ENCODE peak calls at places on chromosomes 6 and 20, in five cellular contexts. Y is H54, I is prostate gland, F is IMR-90, U is body of pancreas. C is an unnamed sample.

GRCh38 chr6:129488313-129488712 is 221.7 kb downstream of the ARHGAP18 start:
- DNase-seq in Y (no peak), I (no peak), F (no peak), U (no peak), C (no peak)

GRCh38 chr6:133748628-133749027 is 140.3 kb upstream of the TCF21 start:
- DNase-seq in Y (no peak), I (no peak), F (peak; percentile 72), U (no peak), C (no peak)

GRCh38 chr6:11434565-11435326 is 102.8 kb upstream of the TMEM170B start:
- DNase-seq in Y (no peak), I (peak; percentile 64), F (peak; percentile 94), U (peak; percentile 34), C (peak; percentile 65)

GRCh38 chr6:53461041-53461656 is 83.8 kb downstream of the GCLC start:
- DNase-seq in Y (no peak), I (no peak), F (no peak), U (no peak), C (no peak)

GRCh38 chr6:34044945-34045595 is 100.8 kb downstream of the GRM4 start:
- DNase-seq in Y (no peak), I (no peak), F (no peak), U (no peak), C (no peak)

GRCh38 chr20:58965270-58966064 is 15.6 kb upstream of the NELFCD start:
- DNase-seq in Y (no peak), I (no peak), F (no peak), U (no peak), C (no peak)

GRCh38 chr6:132333639-132334516 is 67.4 kb downstream of the MOXD1 start:
- DNase-seq in Y (peak; percentile 22), I (no peak), F (peak; percentile 93), U (peak; percentile 72), C (no peak)

GRCh38 chr6:107020239-107020638 is 7.8 kb upstream of the MTRES1 start:
- DNase-seq in Y (no peak), I (no peak), F (no peak), U (peak; percentile 32), C (no peak)

GRCh38 chr6:149766156-149766768 is 16.7 kb downstream of the PCMT1 start:
- DNase-seq in Y (no peak), I (peak; percentile 22), F (peak; percentile 61), U (no peak), C (no peak)

GRCh38 chr6:10526156-10526555 is 5.0 kb downstream of the GCNT2 start:
- DNase-seq in Y (no peak), I (no peak), F (no peak), U (no peak), C (no peak)

GRCh38 chr6:14584450-14584849 is 466.9 kb downstream of the CD83 start:
- DNase-seq in Y (no peak), I (no peak), F (peak; percentile 22), U (no peak), C (no peak)

GRCh38 chr6:1940381-1940780 is 305.0 kb downstream of the GMDS start:
- DNase-seq in Y (no peak), I (no peak), F (no peak), U (no peak), C (no peak)

GRCh38 chr6:106167105-106167814 is 81.1 kb downstream of the PRDM1 start:
- DNase-seq in Y (no peak), I (no peak), F (no peak), U (no peak), C (no peak)

GRCh38 chr6:170243791-170244291 is 47.0 kb downstream of the DLL1 start:
- DNase-seq in Y (no peak), I (no peak), F (no peak), U (peak; percentile 48), C (no peak)

GRCh38 chr20:18431206-18431605 is 35.6 kb downstream of the DZANK1 start:
- DNase-seq in Y (no peak), I (no peak), F (no peak), U (no peak), C (no peak)

GRCh38 chr6:63856271-63856670 is 220.7 kb downstream of the PHF3 start:
- DNase-seq in Y (no peak), I (no peak), F (no peak), U (no peak), C (no peak)

GRCh38 chr6:106546322-106547052 is 82.8 kb downstream of the RTN4IP1 start:
- DNase-seq in Y (no peak), I (no peak), F (peak; percentile 84), U (no peak), C (no peak)

GRCh38 chr20:38043512-38044300 is 10.2 kb downstream of the RPRD1B start:
- DNase-seq in Y (peak; percentile 68), I (no peak), F (peak; percentile 85), U (no peak), C (no peak)

GRCh38 chr6:133710826-133711225 is 178.1 kb upstream of the TCF21 start:
- DNase-seq in Y (no peak), I (no peak), F (no peak), U (no peak), C (no peak)

GRCh38 chr20:47876348-47877056 is 91.2 kb upstream of the SULF2 start:
- DNase-seq in Y (no peak), I (no peak), F (no peak), U (no peak), C (no peak)

GRCh38 chr6:107740496-107741190 is 83.5 kb downstream of the SCML4 start:
- DNase-seq in Y (no peak), I (no peak), F (no peak), U (no peak), C (no peak)

GRCh38 chr20:32510601-32511357 is 74.4 kb downstream of the NOL4L start:
- DNase-seq in Y (no peak), I (peak; percentile 42), F (no peak), U (peak; percentile 63), C (no peak)

GRCh38 chr6:155466546-155466945 is 10.9 kb upstream of the NOX3 start:
- DNase-seq in Y (no peak), I (no peak), F (no peak), U (no peak), C (no peak)

GRCh38 chr6:6434723-6435122 is 114.3 kb upstream of the F13A1 start:
- DNase-seq in Y (no peak), I (no peak), F (no peak), U (no peak), C (no peak)

GRCh38 chr6:122049341-122049740 is 350.1 kb upstream of the HSF2 start:
- DNase-seq in Y (no peak), I (peak; percentile 21), F (peak; percentile 38), U (no peak), C (no peak)

GRCh38 chr6:163985040-163985439 is 570.5 kb downstream of the QKI start:
- DNase-seq in Y (no peak), I (no peak), F (no peak), U (no peak), C (no peak)

GRCh38 chr6:163985710-163986109 is 571.2 kb downstream of the QKI start:
- DNase-seq in Y (no peak), I (no peak), F (peak; percentile 5), U (peak; percentile 41), C (no peak)

GRCh38 chr6:163983601-163984445 is 569.3 kb downstream of the QKI start:
- DNase-seq in Y (no peak), I (no peak), F (no peak), U (peak; percentile 15), C (no peak)

GRCh38 chr6:163984446-163984936 is 570.0 kb downstream of the QKI start:
- DNase-seq in Y (no peak), I (no peak), F (no peak), U (no peak), C (no peak)

GRCh38 chr6:163986313-163986712 is 571.8 kb downstream of the QKI start:
- DNase-seq in Y (no peak), I (no peak), F (peak; percentile 30), U (peak; percentile 24), C (no peak)
- TF ChIP-seq POLR2A in Y (no peak), I (no peak), F (no peak), U (no peak), C (no peak)

GRCh38 chr6:142946181-142946923 is 1.4 kb upstream of the HIVEP2 start:
- DNase-seq in Y (peak; percentile 71), I (peak; percentile 99), F (peak; percentile 98), U (peak; percentile 98), C (peak; percentile 98)

GRCh38 chr6:142947702-142948480 is 2.9 kb upstream of the HIVEP2 start:
- DNase-seq in Y (peak; percentile 12), I (no peak), F (no peak), U (peak; percentile 22), C (no peak)

GRCh38 chr6:142945446-142946180 is 637 bp upstream of the HIVEP2 start:
- DNase-seq in Y (peak; percentile 37), I (peak; percentile 20), F (no peak), U (peak; percentile 75), C (no peak)

GRCh38 chr6:142945071-142945445 is at the start of gene HIVEP2:
- DNase-seq in Y (peak; percentile 45), I (peak; percentile 95), F (peak; percentile 87), U (peak; percentile 95), C (peak; percentile 85)

GRCh38 chr6:142946924-142947701 is 2.1 kb upstream of the HIVEP2 start:
- DNase-seq in Y (peak; percentile 62), I (peak; percentile 75), F (peak; percentile 68), U (peak; percentile 94), C (peak; percentile 77)
- TF ChIP-seq POLR2A in Y (peak; percentile 28), I (peak; percentile 72), F (peak; percentile 74), U (peak; percentile 81), C (no peak)

GRCh38 chr6:30556964-30557682 is at the start of gene PRR3:
- DNase-seq in Y (peak; percentile 68), I (peak; percentile 66), F (peak; percentile 88), U (peak; percentile 74), C (peak; percentile 87)
- TF ChIP-seq POLR2A in Y (peak; percentile 35), I (no peak), F (peak; percentile 56), U (peak; percentile 74), C (peak; percentile 29)

GRCh38 chr6:26552640-26553189 is 14.5 kb downstream of the HMGN4 start:
- DNase-seq in Y (no peak), I (no peak), F (no peak), U (no peak), C (no peak)

GRCh38 chr6:26552205-26552604 is 14.0 kb downstream of the HMGN4 start:
- DNase-seq in Y (no peak), I (no peak), F (no peak), U (no peak), C (no peak)

GRCh38 chr6:26553264-26553738 is 15.1 kb downstream of the HMGN4 start:
- DNase-seq in Y (no peak), I (peak; percentile 67), F (peak; percentile 75), U (peak; percentile 81), C (peak; percentile 75)

GRCh38 chr6:26553739-26554668 is 15.8 kb downstream of the HMGN4 start:
- DNase-seq in Y (no peak), I (peak; percentile 70), F (peak; percentile 92), U (peak; percentile 88), C (peak; percentile 71)

DNA sequence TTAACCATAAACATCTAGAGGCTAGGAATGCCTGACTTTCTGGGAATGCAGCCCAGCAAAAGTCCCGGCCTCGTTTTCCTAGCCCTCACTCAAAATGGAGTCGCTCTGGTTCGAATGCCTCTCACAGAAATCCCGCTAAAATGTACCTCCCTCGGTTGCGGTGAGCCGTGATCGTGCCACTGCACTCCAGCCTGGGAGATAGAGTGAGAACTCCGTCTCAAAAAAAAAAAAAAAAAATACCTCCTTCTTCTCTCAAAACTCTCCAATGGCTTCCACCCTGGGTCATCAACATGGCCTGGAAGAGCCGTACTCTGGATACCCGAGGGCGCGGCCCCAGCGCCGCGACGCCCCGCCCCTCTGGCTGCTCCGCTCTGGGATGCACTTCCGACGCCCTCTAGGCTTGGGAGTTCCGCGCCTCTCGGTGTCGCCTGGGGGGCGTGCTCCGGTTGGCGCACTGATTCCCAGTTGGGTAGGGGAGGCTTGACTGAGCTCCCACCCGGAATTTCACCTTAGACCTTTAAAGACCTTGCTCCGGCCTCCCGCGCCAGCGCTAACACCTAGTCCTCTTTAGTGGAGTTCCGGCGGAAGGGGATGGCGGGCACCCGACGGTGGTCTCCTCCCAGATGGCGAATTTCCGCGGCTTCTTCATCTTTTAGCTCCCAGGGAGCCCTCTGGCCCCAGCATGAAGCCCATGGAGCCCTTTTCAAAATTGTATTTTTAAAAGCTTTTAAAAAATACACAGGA is 12.3 kb downstream of the HMGN4 start:
- DNase-seq in Y (no peak), I (no peak), F (peak; percentile 13), U (peak; percentile 41), C (no peak)
- TF ChIP-seq POLR2A in Y (no peak), I (no peak), F (no peak), U (no peak), C (no peak)

C was measured in breast epithelium.